ENCODE peak calls at places on chromosomes 3 and 15, in seven cellular contexts. M is prostate gland, U is Panc1, X is AG04450, J is heart left ventricle, H is substantia nigra, Q is vagina. Y is an unnamed sample.

GRCh38 chr3:77885381-77885780 is 845.5 kb downstream of the ROBO2 start:
- DNase-seq in M (no peak), U (no peak), X (no peak), J (no peak), H (no peak), Q (no peak), Y (no peak)

GRCh38 chr3:114496466-114496865 is 202.6 kb downstream of the TIGIT start:
- DNase-seq in M (no peak), U (no peak), X (no peak), J (no peak), H (no peak), Q (no peak), Y (no peak)

GRCh38 chr3:159765860-159766294 is 222.8 kb upstream of the IL12A start:
- DNase-seq in M (no peak), U (no peak), X (no peak), J (peak), H (no peak), Q (no peak), Y (no peak)

GRCh38 chr15:46815765-46816164 is 901.5 kb upstream of the SEMA6D start:
- DNase-seq in M (no peak), U (no peak), X (no peak), J (peak), H (no peak), Q (no peak), Y (no peak)

GRCh38 chr3:248841-249520 is 52.4 kb downstream of the CHL1 start:
- DNase-seq in M (no peak), U (no peak), X (no peak), J (no peak), H (no peak), Q (no peak), Y (no peak)

GRCh38 chr15:45200799-45201556 is 13.2 kb upstream of the SHF start:
- DNase-seq in M (peak), U (peak), X (peak), J (peak), H (peak), Q (no peak), Y (no peak)

GRCh38 chr3:12302564-12302963 is 13.7 kb downstream of the PPARG start:
- DNase-seq in M (no peak), U (no peak), X (no peak), J (no peak), H (no peak), Q (no peak), Y (no peak)

GRCh38 chr3:192215-192929 is 4.2 kb upstream of the CHL1 start:
- DNase-seq in M (no peak), U (no peak), X (no peak), J (no peak), H (no peak), Q (no peak), Y (no peak)

GRCh38 chr3:13132281-13132680 is 59.1 kb upstream of the IQSEC1 start:
- DNase-seq in M (no peak), U (no peak), X (no peak), J (no peak), H (no peak), Q (no peak), Y (no peak)

GRCh38 chr15:89179966-89180875 is 41.2 kb downstream of the RLBP1 start:
- DNase-seq in M (no peak), U (no peak), X (no peak), J (no peak), H (no peak), Q (no peak), Y (no peak)

GRCh38 chr3:65508743-65509422 is 529.8 kb downstream of the MAGI1 start:
- DNase-seq in M (no peak), U (no peak), X (no peak), J (no peak), H (no peak), Q (no peak), Y (no peak)

GRCh38 chr15:40693904-40694705 is 869 bp upstream of the RAD51 start:
- DNase-seq in M (no peak), U (no peak), X (no peak), J (no peak), H (no peak), Q (no peak), Y (no peak)

GRCh38 chr3:151268267-151269235 is 9.8 kb downstream of the P2RY14 start:
- DNase-seq in M (no peak), U (no peak), X (no peak), J (no peak), H (no peak), Q (no peak), Y (no peak)

GRCh38 chr15:92521624-92522008 is 127.9 kb downstream of the ST8SIA2 start:
- DNase-seq in M (peak), U (peak), X (peak), J (peak), H (peak), Q (no peak), Y (peak)

GRCh38 chr15:44265757-44266156 is 22.8 kb upstream of the GOLM2 start:
- DNase-seq in M (no peak), U (no peak), X (no peak), J (no peak), H (no peak), Q (no peak), Y (no peak)

GRCh38 chr3:114848643-114849350 is 298.3 kb downstream of the ZBTB20 start:
- DNase-seq in M (no peak), U (no peak), X (no peak), J (no peak), H (no peak), Q (no peak), Y (no peak)

GRCh38 chr3:542030-542429 is 345.5 kb downstream of the CHL1 start:
- DNase-seq in M (no peak), U (no peak), X (no peak), J (no peak), H (no peak), Q (no peak), Y (no peak)

GRCh38 chr3:41598804-41599481 is 363.0 kb downstream of the ULK4 start:
- DNase-seq in M (no peak), U (no peak), X (peak), J (no peak), H (no peak), Q (no peak), Y (no peak)

GRCh38 chr15:101440846-101441590 is 48.5 kb downstream of the PCSK6 start:
- DNase-seq in M (peak), U (no peak), X (no peak), J (no peak), H (no peak), Q (no peak), Y (no peak)

GRCh38 chr3:3664916-3665315 is 134.3 kb upstream of the LRRN1 start:
- DNase-seq in M (no peak), U (no peak), X (no peak), J (no peak), H (no peak), Q (no peak), Y (peak)

GRCh38 chr3:157335677-157336076 is 101.0 kb upstream of the PTX3 start:
- DNase-seq in M (no peak), U (no peak), X (peak), J (no peak), H (peak), Q (no peak), Y (no peak)

GRCh38 chr3:84601303-84601702 is 357.5 kb upstream of the CADM2 start:
- DNase-seq in M (no peak), U (peak), X (no peak), J (no peak), H (no peak), Q (no peak), Y (no peak)

GRCh38 chr3:194379651-194380050 is 10.1 kb upstream of the LRRC15 start:
- DNase-seq in M (no peak), U (no peak), X (no peak), J (no peak), H (no peak), Q (no peak), Y (no peak)

GRCh38 chr15:52667597-52667996 is 11.6 kb downstream of the ATOSA start:
- DNase-seq in M (no peak), U (no peak), X (no peak), J (no peak), H (no peak), Q (no peak), Y (no peak)

GRCh38 chr3:161101609-161102008 is 3.5 kb downstream of the B3GALNT1 start:
- DNase-seq in M (no peak), U (no peak), X (no peak), J (no peak), H (no peak), Q (no peak), Y (no peak)

GRCh38 chr3:127137757-127138536 is 55.0 kb upstream of the PRR23E start:
- DNase-seq in M (no peak), U (no peak), X (no peak), J (no peak), H (no peak), Q (no peak), Y (no peak)

GRCh38 chr3:53255360-53255774 is 455 bp downstream of the TKT start:
- DNase-seq in M (no peak), U (no peak), X (no peak), J (peak), H (peak), Q (no peak), Y (no peak)

GRCh38 chr3:126216416-126216815 is 36.0 kb upstream of the ALDH1L1 start:
- DNase-seq in M (no peak), U (no peak), X (peak), J (no peak), H (no peak), Q (no peak), Y (no peak)

GRCh38 chr3:170815340-170815739 is 54.7 kb downstream of the RPL22L1 start:
- DNase-seq in M (peak), U (no peak), X (no peak), J (no peak), H (no peak), Q (no peak), Y (no peak)

GRCh38 chr3:159964166-159964973 is 24.3 kb upstream of the IL12A start:
- DNase-seq in M (no peak), U (peak), X (peak), J (no peak), H (no peak), Q (no peak), Y (peak)

DNA sequence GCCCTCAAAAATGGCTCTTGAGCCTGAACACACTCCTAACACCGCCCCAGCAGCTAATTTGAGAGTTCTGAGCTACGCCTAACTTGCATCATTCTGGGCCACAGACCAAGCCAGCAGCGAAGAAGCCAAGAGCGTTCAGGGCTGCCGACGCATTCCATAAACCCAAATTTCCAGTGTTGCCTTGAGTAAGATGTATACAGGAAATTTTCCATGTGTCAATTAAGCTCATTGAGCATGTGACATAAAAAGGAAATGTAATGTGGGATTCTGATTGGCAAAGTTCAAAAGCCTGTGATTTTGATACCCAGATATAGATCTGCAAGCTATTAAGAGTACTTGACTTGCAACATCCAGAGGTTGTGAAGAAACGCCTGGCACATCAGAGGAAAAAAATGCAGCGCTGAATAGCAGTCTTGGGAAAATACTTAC is 148.6 kb upstream of the NR2F2 start:
- DNase-seq in M (no peak), U (no peak), X (peak), J (peak), H (no peak), Q (no peak), Y (peak)
- H3K27ac ChIP-seq in M (no peak), U (no peak), X (peak), J (peak), H (no peak), Q (peak), Y (peak)

GRCh38 chr3:43015572-43016512 is 36.7 kb downstream of the GASK1A start:
- DNase-seq in M (no peak), U (no peak), X (no peak), J (no peak), H (no peak), Q (no peak), Y (no peak)
- H3K27ac ChIP-seq in M (no peak), U (no peak), X (no peak), J (peak), H (no peak), Q (no peak), Y (no peak)

GRCh38 chr3:45322616-45323015 is 65.8 kb upstream of the LARS2 start:
- DNase-seq in M (no peak), U (no peak), X (no peak), J (no peak), H (no peak), Q (peak), Y (no peak)
- H3K27ac ChIP-seq in M (no peak), U (no peak), X (no peak), J (no peak), H (no peak), Q (no peak), Y (no peak)

GRCh38 chr3:132549890-132550578 is 47.0 kb upstream of the ACKR4 start:
- DNase-seq in M (no peak), U (no peak), X (no peak), J (no peak), H (no peak), Q (no peak), Y (no peak)
- H3K27ac ChIP-seq in M (no peak), U (no peak), X (no peak), J (peak), H (no peak), Q (no peak), Y (no peak)

DNA sequence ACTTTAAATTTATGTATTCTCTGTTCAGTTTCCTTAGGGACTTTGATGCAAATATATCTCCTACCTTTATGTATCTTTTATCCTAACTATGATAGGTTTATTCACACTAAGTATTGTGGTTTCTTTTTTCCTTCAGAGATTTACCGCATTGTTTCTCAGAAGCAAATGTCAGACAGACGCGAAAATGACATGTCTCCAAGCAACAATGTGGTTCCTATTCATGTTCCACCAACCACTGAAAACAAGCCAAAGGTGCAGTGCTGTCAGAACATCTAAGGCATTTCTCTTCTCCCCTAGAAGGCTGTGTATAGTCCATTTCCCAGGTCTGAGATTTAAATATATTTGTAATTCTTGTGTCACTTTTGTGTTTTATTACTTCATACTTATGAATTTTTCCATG is 18.3 kb downstream of the RAB11A start:
- DNase-seq in M (no peak), U (no peak), X (no peak), J (no peak), H (no peak), Q (no peak), Y (no peak)
- H3K27ac ChIP-seq in M (no peak), U (no peak), X (no peak), J (peak), H (no peak), Q (no peak), Y (no peak)

GRCh38 chr3:30370681-30371271 is 235.6 kb upstream of the TGFBR2 start:
- DNase-seq in M (no peak), U (no peak), X (no peak), J (no peak), H (no peak), Q (no peak), Y (no peak)
- H3K27ac ChIP-seq in M (no peak), U (peak), X (no peak), J (no peak), H (no peak), Q (no peak), Y (no peak)

DNA sequence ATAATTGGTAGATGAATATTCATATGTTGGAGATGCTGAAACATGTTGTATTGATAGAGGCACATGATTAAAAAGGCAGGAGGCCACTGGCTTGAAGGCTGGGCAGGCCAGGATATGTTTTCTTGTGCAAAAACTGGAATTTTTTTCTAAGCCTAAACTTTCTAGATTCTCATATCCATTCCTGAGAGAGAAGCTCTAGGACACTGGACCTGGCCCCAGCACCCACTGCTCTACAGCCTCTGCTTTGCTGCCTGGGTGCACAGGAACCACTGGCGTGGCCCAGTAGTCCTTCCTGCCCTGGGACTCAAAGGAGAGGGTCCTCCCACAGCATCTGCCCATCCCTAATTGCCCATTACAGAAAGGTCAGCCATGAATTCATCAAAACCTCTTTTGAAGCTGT is 58.1 kb upstream of the APEH start:
- DNase-seq in M (no peak), U (no peak), X (no peak), J (no peak), H (no peak), Q (no peak), Y (no peak)
- H3K27ac ChIP-seq in M (no peak), U (no peak), X (no peak), J (no peak), H (no peak), Q (no peak), Y (no peak)

DNA sequence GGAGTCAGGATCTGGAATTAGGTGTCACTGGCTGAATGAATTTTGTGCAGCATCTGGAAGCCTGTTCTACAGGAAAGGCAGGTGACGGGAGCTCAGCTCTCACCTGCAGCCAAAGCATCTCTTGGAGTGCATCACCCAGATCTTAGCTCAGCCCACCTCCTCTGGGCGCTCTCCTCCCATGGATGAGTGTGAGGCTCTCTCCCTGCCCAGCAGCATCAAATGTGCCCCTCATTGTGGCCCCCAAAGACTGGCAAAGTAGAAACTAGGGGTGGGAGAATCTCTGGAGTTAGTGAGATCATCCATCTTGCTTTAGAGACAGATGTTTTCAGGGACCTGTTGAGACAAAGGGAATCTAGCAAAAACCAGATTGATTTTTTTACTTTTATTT is 68.7 kb downstream of the SENP2 start:
- DNase-seq in M (no peak), U (no peak), X (no peak), J (no peak), H (no peak), Q (no peak), Y (no peak)
- H3K27ac ChIP-seq in M (no peak), U (no peak), X (no peak), J (no peak), H (no peak), Q (peak), Y (no peak)

GRCh38 chr3:9754678-9755077 is 4.9 kb downstream of the OGG1 start:
- DNase-seq in M (no peak), U (no peak), X (no peak), J (no peak), H (no peak), Q (no peak), Y (no peak)
- H3K27ac ChIP-seq in M (no peak), U (no peak), X (no peak), J (peak), H (no peak), Q (no peak), Y (peak)

GRCh38 chr3:57018246-57018645 is 42.2 kb upstream of the SPATA12 start:
- DNase-seq in M (no peak), U (no peak), X (no peak), J (no peak), H (no peak), Q (no peak), Y (no peak)
- H3K27ac ChIP-seq in M (no peak), U (no peak), X (no peak), J (no peak), H (no peak), Q (no peak), Y (no peak)

Y was measured in epithelial cell of prostate.